ENCODE peak calls at places on chromosomes 6 and 20, in five cellular contexts. One of them, this sample, is unnamed.

GRCh38 chr6:163651910-163652309 is 237.4 kb downstream of the QKI start:
- DNase-seq in NT2/D1: no peak
- DNase-seq in GM12878: no peak
- DNase-seq in H1: no peak
- DNase-seq in HepG2: no peak
- DNase-seq in this sample: no peak

GRCh38 chr20:48619126-48620101 is 208.4 kb downstream of the PREX1 start:
- DNase-seq in NT2/D1: no peak
- DNase-seq in GM12878: no peak
- DNase-seq in H1: no peak
- DNase-seq in HepG2: no peak
- DNase-seq in this sample: no peak

GRCh38 chr6:96604420-96604819 is 41.5 kb downstream of the FHL5 start:
- DNase-seq in NT2/D1: no peak
- DNase-seq in GM12878: no peak
- DNase-seq in H1: no peak
- DNase-seq in HepG2: no peak
- DNase-seq in this sample: no peak

GRCh38 chr20:5674176-5674660 is 76.0 kb upstream of the SHLD1 start:
- DNase-seq in NT2/D1: no peak
- DNase-seq in GM12878: peak; percentile 94
- DNase-seq in H1: no peak
- DNase-seq in HepG2: peak; percentile 82
- DNase-seq in this sample: no peak

GRCh38 chr6:50791900-50792508 is 26.7 kb upstream of the TFAP2B start:
- DNase-seq in NT2/D1: peak; percentile 33
- DNase-seq in GM12878: no peak
- DNase-seq in H1: no peak
- DNase-seq in HepG2: peak; percentile 61
- DNase-seq in this sample: peak; percentile 42

GRCh38 chr6:138226701-138227315 is 8.5 kb upstream of the PBOV1 start:
- DNase-seq in NT2/D1: no peak
- DNase-seq in GM12878: no peak
- DNase-seq in H1: no peak
- DNase-seq in HepG2: no peak
- DNase-seq in this sample: no peak

GRCh38 chr6:108944707-108945685 is 96.8 kb downstream of the ARMC2 start:
- DNase-seq in NT2/D1: no peak
- DNase-seq in GM12878: no peak
- DNase-seq in H1: no peak
- DNase-seq in HepG2: no peak
- DNase-seq in this sample: no peak

GRCh38 chr6:1479601-1480236 is 90.3 kb downstream of the FOXF2 start:
- DNase-seq in NT2/D1: no peak
- DNase-seq in GM12878: no peak
- DNase-seq in H1: no peak
- DNase-seq in HepG2: no peak
- DNase-seq in this sample: no peak

GRCh38 chr6:30881987-30882763 is 2.1 kb upstream of the DDR1 start:
- DNase-seq in NT2/D1: no peak
- DNase-seq in GM12878: no peak
- DNase-seq in H1: no peak
- DNase-seq in HepG2: no peak
- DNase-seq in this sample: no peak

GRCh38 chr6:35302604-35303218 is 5.1 kb downstream of the DEF6 start:
- DNase-seq in NT2/D1: peak; percentile 20
- DNase-seq in GM12878: peak; percentile 77
- DNase-seq in H1: no peak
- DNase-seq in HepG2: no peak
- DNase-seq in this sample: no peak

GRCh38 chr20:34047010-34047687 is 53.4 kb downstream of the RALY start:
- DNase-seq in NT2/D1: no peak
- DNase-seq in GM12878: no peak
- DNase-seq in H1: no peak
- DNase-seq in HepG2: no peak
- DNase-seq in this sample: no peak

GRCh38 chr6:134778431-134778830 is 171.5 kb downstream of the ALDH8A1 start:
- DNase-seq in NT2/D1: no peak
- DNase-seq in GM12878: no peak
- DNase-seq in H1: no peak
- DNase-seq in HepG2: no peak
- DNase-seq in this sample: no peak
- TF ChIP-seq SUZ12 in NT2/D1: no peak
- TF ChIP-seq SUZ12 in GM12878: no peak
- TF ChIP-seq SUZ12 in H1: no peak
- TF ChIP-seq SUZ12 in HepG2: no peak
- TF ChIP-seq SUZ12 in this sample: no peak

DNA sequence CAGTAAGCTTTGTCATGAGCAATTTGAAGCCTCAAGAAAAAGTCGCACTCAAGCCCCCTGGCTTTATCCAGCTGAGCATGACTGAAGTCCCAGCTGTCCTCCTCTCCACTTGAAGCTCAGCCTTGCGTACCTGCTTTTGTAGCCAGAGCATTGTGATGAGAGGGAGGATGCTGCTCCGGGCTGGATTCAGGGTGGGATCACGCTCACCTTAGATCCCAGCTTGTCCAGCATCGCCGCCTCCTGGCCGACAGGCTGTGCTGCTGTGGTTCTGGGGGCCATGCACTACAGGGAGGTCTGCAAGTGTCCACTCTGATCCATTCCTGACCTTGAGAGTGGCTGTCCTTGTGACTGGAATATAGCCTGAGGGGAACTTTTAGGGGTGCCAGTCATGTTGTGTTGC is 495.6 kb downstream of the CDH26 start:
- DNase-seq in NT2/D1: peak; percentile 13
- DNase-seq in GM12878: no peak
- DNase-seq in H1: peak; percentile 36
- DNase-seq in HepG2: no peak
- DNase-seq in this sample: peak; percentile 14
- TF ChIP-seq SUZ12 in NT2/D1: no peak
- TF ChIP-seq SUZ12 in GM12878: no peak
- TF ChIP-seq SUZ12 in H1: no peak
- TF ChIP-seq SUZ12 in HepG2: no peak
- TF ChIP-seq SUZ12 in this sample: no peak

GRCh38 chr6:23415819-23416427 is 710.1 kb upstream of the NRSN1 start:
- DNase-seq in NT2/D1: no peak
- DNase-seq in GM12878: no peak
- DNase-seq in H1: no peak
- DNase-seq in HepG2: no peak
- DNase-seq in this sample: no peak
- TF ChIP-seq SUZ12 in NT2/D1: no peak
- TF ChIP-seq SUZ12 in GM12878: no peak
- TF ChIP-seq SUZ12 in H1: no peak
- TF ChIP-seq SUZ12 in HepG2: no peak
- TF ChIP-seq SUZ12 in this sample: no peak

GRCh38 chr6:54191460-54191859 is 80.2 kb downstream of the MLIP start:
- DNase-seq in NT2/D1: no peak
- DNase-seq in GM12878: no peak
- DNase-seq in H1: no peak
- DNase-seq in HepG2: no peak
- DNase-seq in this sample: no peak
- TF ChIP-seq SUZ12 in NT2/D1: no peak
- TF ChIP-seq SUZ12 in GM12878: no peak
- TF ChIP-seq SUZ12 in H1: no peak
- TF ChIP-seq SUZ12 in HepG2: no peak
- TF ChIP-seq SUZ12 in this sample: no peak

DNA sequence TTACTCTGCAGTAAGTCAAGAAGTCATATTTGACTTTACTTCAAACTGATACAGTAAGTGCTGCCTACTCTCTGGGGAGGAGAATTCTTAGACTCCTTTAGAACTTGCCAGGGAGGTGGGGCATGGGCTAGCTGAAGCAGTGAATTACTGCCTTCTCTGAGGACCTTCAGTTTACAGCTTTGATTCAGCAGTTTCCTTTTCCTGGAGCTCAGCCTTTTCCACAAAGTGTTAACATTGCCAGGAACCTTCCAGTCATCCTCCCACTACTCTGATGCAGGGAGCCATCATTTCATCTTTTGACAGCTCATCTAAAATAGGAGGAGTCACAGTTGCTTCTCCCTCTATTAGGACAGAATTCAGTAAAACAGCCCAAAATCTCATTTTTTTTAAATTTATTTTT is 42.7 kb upstream of the PLCG1 start:
- DNase-seq in NT2/D1: no peak
- DNase-seq in GM12878: no peak
- DNase-seq in H1: no peak
- DNase-seq in HepG2: no peak
- DNase-seq in this sample: no peak
- TF ChIP-seq SUZ12 in NT2/D1: no peak
- TF ChIP-seq SUZ12 in GM12878: no peak
- TF ChIP-seq SUZ12 in H1: no peak
- TF ChIP-seq SUZ12 in HepG2: no peak
- TF ChIP-seq SUZ12 in this sample: no peak

GRCh38 chr20:3013771-3014170 is 29.7 kb upstream of the GNRH2 start:
- DNase-seq in NT2/D1: no peak
- DNase-seq in GM12878: no peak
- DNase-seq in H1: no peak
- DNase-seq in HepG2: no peak
- DNase-seq in this sample: no peak

GRCh38 chr20:3010985-3011723 is 32.3 kb upstream of the GNRH2 start:
- DNase-seq in NT2/D1: no peak
- DNase-seq in GM12878: no peak
- DNase-seq in H1: no peak
- DNase-seq in HepG2: no peak
- DNase-seq in this sample: no peak

DNA sequence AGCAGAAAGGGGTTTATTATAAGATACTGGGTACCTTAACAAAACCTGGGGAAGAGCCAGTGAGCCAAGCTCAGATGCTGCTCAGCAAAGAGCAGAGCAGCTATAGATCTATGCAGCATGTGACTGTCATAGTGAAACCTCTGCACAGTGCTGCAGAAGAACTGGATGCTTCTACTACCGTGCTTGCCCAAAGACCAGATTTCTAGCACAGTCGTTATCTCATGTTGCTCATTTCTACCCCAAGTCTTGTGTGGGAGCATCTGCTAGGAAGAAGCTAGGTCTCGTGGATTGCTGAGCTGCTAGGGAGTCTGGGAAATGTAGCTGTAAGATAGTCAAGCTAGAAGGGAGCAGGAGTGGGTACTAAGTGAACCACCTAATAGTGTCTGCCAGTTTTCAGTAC is 31.7 kb upstream of the GNRH2 start:
- DNase-seq in NT2/D1: no peak
- DNase-seq in GM12878: no peak
- DNase-seq in H1: no peak
- DNase-seq in HepG2: no peak
- DNase-seq in this sample: no peak
- TF ChIP-seq SUZ12 in NT2/D1: no peak
- TF ChIP-seq SUZ12 in GM12878: no peak
- TF ChIP-seq SUZ12 in H1: no peak
- TF ChIP-seq SUZ12 in HepG2: no peak
- TF ChIP-seq SUZ12 in this sample: no peak

GRCh38 chr6:29507319-29507718 is 19.6 kb upstream of the MAS1L start:
- DNase-seq in NT2/D1: no peak
- DNase-seq in GM12878: no peak
- DNase-seq in H1: no peak
- DNase-seq in HepG2: no peak
- DNase-seq in this sample: no peak

GRCh38 chr6:29504961-29505360 is 17.2 kb upstream of the MAS1L start:
- DNase-seq in NT2/D1: no peak
- DNase-seq in GM12878: no peak
- DNase-seq in H1: no peak
- DNase-seq in HepG2: no peak
- DNase-seq in this sample: no peak

GRCh38 chr6:29502597-29502996 is 14.8 kb upstream of the MAS1L start:
- DNase-seq in NT2/D1: no peak
- DNase-seq in GM12878: no peak
- DNase-seq in H1: no peak
- DNase-seq in HepG2: no peak
- DNase-seq in this sample: no peak

GRCh38 chr6:29506446-29507067 is 18.8 kb upstream of the MAS1L start:
- DNase-seq in NT2/D1: no peak
- DNase-seq in GM12878: no peak
- DNase-seq in H1: no peak
- DNase-seq in HepG2: no peak
- DNase-seq in this sample: no peak

DNA sequence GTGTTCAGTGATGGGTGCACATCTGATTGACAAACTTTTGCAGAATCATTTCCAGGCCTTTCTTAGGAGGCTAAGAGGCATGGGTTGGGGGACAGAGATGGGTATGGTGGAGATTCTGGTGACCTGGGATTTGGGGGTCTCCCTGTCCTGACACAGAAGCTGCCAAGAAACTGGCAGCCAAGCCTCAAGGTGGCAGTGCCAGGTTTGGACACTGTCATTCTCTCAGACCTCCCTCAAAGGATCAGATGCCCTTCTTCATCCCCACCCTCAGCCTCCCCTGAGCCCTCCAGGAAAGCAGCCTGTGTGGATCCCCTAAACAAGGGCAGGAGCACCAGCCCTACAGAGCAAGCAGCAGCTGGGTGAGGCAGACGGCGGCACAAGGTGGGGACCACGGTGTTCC is 18.1 kb upstream of the MAS1L start:
- DNase-seq in NT2/D1: no peak
- DNase-seq in GM12878: no peak
- DNase-seq in H1: no peak
- DNase-seq in HepG2: no peak
- DNase-seq in this sample: no peak
- TF ChIP-seq SUZ12 in NT2/D1: no peak
- TF ChIP-seq SUZ12 in GM12878: no peak
- TF ChIP-seq SUZ12 in H1: no peak
- TF ChIP-seq SUZ12 in HepG2: no peak
- TF ChIP-seq SUZ12 in this sample: no peak

GRCh38 chr6:55960344-55960743 is 85.0 kb upstream of the BMP5 start:
- DNase-seq in NT2/D1: no peak
- DNase-seq in GM12878: no peak
- DNase-seq in H1: no peak
- DNase-seq in HepG2: no peak
- DNase-seq in this sample: no peak

GRCh38 chr6:55958790-55959189 is 83.4 kb upstream of the BMP5 start:
- DNase-seq in NT2/D1: no peak
- DNase-seq in GM12878: no peak
- DNase-seq in H1: no peak
- DNase-seq in HepG2: no peak
- DNase-seq in this sample: no peak

GRCh38 chr6:55964136-55964535 is 88.7 kb upstream of the BMP5 start:
- DNase-seq in NT2/D1: no peak
- DNase-seq in GM12878: no peak
- DNase-seq in H1: no peak
- DNase-seq in HepG2: no peak
- DNase-seq in this sample: no peak

GRCh38 chr6:55957961-55958422 is 82.6 kb upstream of the BMP5 start:
- DNase-seq in NT2/D1: no peak
- DNase-seq in GM12878: no peak
- DNase-seq in H1: no peak
- DNase-seq in HepG2: no peak
- DNase-seq in this sample: no peak

GRCh38 chr6:55963301-55963700 is 87.9 kb upstream of the BMP5 start:
- DNase-seq in NT2/D1: no peak
- DNase-seq in GM12878: no peak
- DNase-seq in H1: no peak
- DNase-seq in HepG2: peak; percentile 6
- DNase-seq in this sample: peak; percentile 9
- TF ChIP-seq SUZ12 in NT2/D1: no peak
- TF ChIP-seq SUZ12 in GM12878: no peak
- TF ChIP-seq SUZ12 in H1: no peak
- TF ChIP-seq SUZ12 in HepG2: no peak
- TF ChIP-seq SUZ12 in this sample: no peak